ENCODE peak calls at places on chromosome X, in six cellular contexts. One of them, this sample, is unnamed.

GRCh38 chrX:71556026-71556425 is 22.2 kb upstream of the GCNA start:
- DNase-seq in effector memory CD4-positive, alpha-beta T cell: no peak
- DNase-seq in effector CD4-positive, alpha-beta T cell: no peak
- DNase-seq in EL: no peak
- DNase-seq in stimulated activated CD4-positive, alpha-beta T cell treated with anti-CD3 and anti-CD28 coated beads, Interleukin-4, amount 100 ng/mL, for 48 hours: no peak
- DNase-seq in T-helper 2 cell: no peak
- DNase-seq in this sample: no peak

GRCh38 chrX:23403849-23404248 is 69.2 kb downstream of the PTCHD1 start:
- DNase-seq in effector memory CD4-positive, alpha-beta T cell: no peak
- DNase-seq in effector CD4-positive, alpha-beta T cell: no peak
- DNase-seq in EL: peak; percentile 0
- DNase-seq in stimulated activated CD4-positive, alpha-beta T cell treated with anti-CD3 and anti-CD28 coated beads, Interleukin-4, amount 100 ng/mL, for 48 hours: no peak
- DNase-seq in T-helper 2 cell: no peak
- DNase-seq in this sample: no peak

GRCh38 chrX:65997978-65998717 is 41.7 kb downstream of the VSIG4 start:
- DNase-seq in effector memory CD4-positive, alpha-beta T cell: no peak
- DNase-seq in effector CD4-positive, alpha-beta T cell: no peak
- DNase-seq in EL: no peak
- DNase-seq in stimulated activated CD4-positive, alpha-beta T cell treated with anti-CD3 and anti-CD28 coated beads, Interleukin-4, amount 100 ng/mL, for 48 hours: no peak
- DNase-seq in T-helper 2 cell: no peak
- DNase-seq in this sample: no peak

GRCh38 chrX:135923353-135923752 is 29.8 kb downstream of the SAGE1 start:
- DNase-seq in effector memory CD4-positive, alpha-beta T cell: no peak
- DNase-seq in effector CD4-positive, alpha-beta T cell: no peak
- DNase-seq in EL: no peak
- DNase-seq in stimulated activated CD4-positive, alpha-beta T cell treated with anti-CD3 and anti-CD28 coated beads, Interleukin-4, amount 100 ng/mL, for 48 hours: no peak
- DNase-seq in T-helper 2 cell: no peak
- DNase-seq in this sample: no peak

GRCh38 chrX:68808686-68809357 is 20.0 kb upstream of the EFNB1 start:
- DNase-seq in effector memory CD4-positive, alpha-beta T cell: no peak
- DNase-seq in effector CD4-positive, alpha-beta T cell: no peak
- DNase-seq in EL: peak; percentile 16
- DNase-seq in stimulated activated CD4-positive, alpha-beta T cell treated with anti-CD3 and anti-CD28 coated beads, Interleukin-4, amount 100 ng/mL, for 48 hours: no peak
- DNase-seq in T-helper 2 cell: no peak
- DNase-seq in this sample: no peak

GRCh38 chrX:26915064-26915463 is 548.1 kb downstream of the PPP4R3C start:
- DNase-seq in effector memory CD4-positive, alpha-beta T cell: no peak
- DNase-seq in effector CD4-positive, alpha-beta T cell: no peak
- DNase-seq in EL: no peak
- DNase-seq in stimulated activated CD4-positive, alpha-beta T cell treated with anti-CD3 and anti-CD28 coated beads, Interleukin-4, amount 100 ng/mL, for 48 hours: no peak
- DNase-seq in T-helper 2 cell: no peak
- DNase-seq in this sample: no peak

GRCh38 chrX:13085533-13085932 is 41.1 kb upstream of the FAM9C start:
- DNase-seq in effector memory CD4-positive, alpha-beta T cell: peak; percentile 25
- DNase-seq in effector CD4-positive, alpha-beta T cell: peak; percentile 19
- DNase-seq in EL: no peak
- DNase-seq in stimulated activated CD4-positive, alpha-beta T cell treated with anti-CD3 and anti-CD28 coated beads, Interleukin-4, amount 100 ng/mL, for 48 hours: no peak
- DNase-seq in T-helper 2 cell: peak; percentile 23
- DNase-seq in this sample: no peak

GRCh38 chrX:54721424-54721823 is 76.6 kb downstream of the ITIH6 start:
- DNase-seq in effector memory CD4-positive, alpha-beta T cell: no peak
- DNase-seq in effector CD4-positive, alpha-beta T cell: no peak
- DNase-seq in EL: peak; percentile 8
- DNase-seq in stimulated activated CD4-positive, alpha-beta T cell treated with anti-CD3 and anti-CD28 coated beads, Interleukin-4, amount 100 ng/mL, for 48 hours: no peak
- DNase-seq in T-helper 2 cell: no peak
- DNase-seq in this sample: no peak

GRCh38 chrX:135974279-135974856 is 580 bp upstream of the MMGT1 start:
- DNase-seq in effector memory CD4-positive, alpha-beta T cell: no peak
- DNase-seq in effector CD4-positive, alpha-beta T cell: peak; percentile 62
- DNase-seq in EL: peak; percentile 64
- DNase-seq in stimulated activated CD4-positive, alpha-beta T cell treated with anti-CD3 and anti-CD28 coated beads, Interleukin-4, amount 100 ng/mL, for 48 hours: peak; percentile 52
- DNase-seq in T-helper 2 cell: peak; percentile 69
- DNase-seq in this sample: peak; percentile 32

GRCh38 chrX:13177921-13178320 is 133.5 kb upstream of the FAM9C start:
- DNase-seq in effector memory CD4-positive, alpha-beta T cell: no peak
- DNase-seq in effector CD4-positive, alpha-beta T cell: no peak
- DNase-seq in EL: no peak
- DNase-seq in stimulated activated CD4-positive, alpha-beta T cell treated with anti-CD3 and anti-CD28 coated beads, Interleukin-4, amount 100 ng/mL, for 48 hours: no peak
- DNase-seq in T-helper 2 cell: no peak
- DNase-seq in this sample: no peak

GRCh38 chrX:150200820-150201287 is 162.3 kb upstream of the MAMLD1 start:
- DNase-seq in effector memory CD4-positive, alpha-beta T cell: no peak
- DNase-seq in effector CD4-positive, alpha-beta T cell: no peak
- DNase-seq in EL: peak; percentile 98
- DNase-seq in stimulated activated CD4-positive, alpha-beta T cell treated with anti-CD3 and anti-CD28 coated beads, Interleukin-4, amount 100 ng/mL, for 48 hours: peak; percentile 23
- DNase-seq in T-helper 2 cell: no peak
- DNase-seq in this sample: no peak

GRCh38 chrX:8034058-8034457 is 106.8 kb upstream of the PNPLA4 start:
- DNase-seq in effector memory CD4-positive, alpha-beta T cell: no peak
- DNase-seq in effector CD4-positive, alpha-beta T cell: no peak
- DNase-seq in EL: no peak
- DNase-seq in stimulated activated CD4-positive, alpha-beta T cell treated with anti-CD3 and anti-CD28 coated beads, Interleukin-4, amount 100 ng/mL, for 48 hours: no peak
- DNase-seq in T-helper 2 cell: no peak
- DNase-seq in this sample: no peak

GRCh38 chrX:13144927-13145659 is 100.7 kb upstream of the FAM9C start:
- DNase-seq in effector memory CD4-positive, alpha-beta T cell: no peak
- DNase-seq in effector CD4-positive, alpha-beta T cell: no peak
- DNase-seq in EL: no peak
- DNase-seq in stimulated activated CD4-positive, alpha-beta T cell treated with anti-CD3 and anti-CD28 coated beads, Interleukin-4, amount 100 ng/mL, for 48 hours: no peak
- DNase-seq in T-helper 2 cell: no peak
- DNase-seq in this sample: no peak

GRCh38 chrX:120677017-120677652 is 47.3 kb upstream of the C1GALT1C1 start:
- DNase-seq in effector memory CD4-positive, alpha-beta T cell: no peak
- DNase-seq in effector CD4-positive, alpha-beta T cell: no peak
- DNase-seq in EL: no peak
- DNase-seq in stimulated activated CD4-positive, alpha-beta T cell treated with anti-CD3 and anti-CD28 coated beads, Interleukin-4, amount 100 ng/mL, for 48 hours: no peak
- DNase-seq in T-helper 2 cell: no peak
- DNase-seq in this sample: no peak

GRCh38 chrX:136662104-136662503 is 14.1 kb downstream of the CD40LG start:
- DNase-seq in effector memory CD4-positive, alpha-beta T cell: no peak
- DNase-seq in effector CD4-positive, alpha-beta T cell: no peak
- DNase-seq in EL: no peak
- DNase-seq in stimulated activated CD4-positive, alpha-beta T cell treated with anti-CD3 and anti-CD28 coated beads, Interleukin-4, amount 100 ng/mL, for 48 hours: no peak
- DNase-seq in T-helper 2 cell: no peak
- DNase-seq in this sample: no peak

GRCh38 chrX:19046343-19047215 is 62.7 kb upstream of the PHKA2 start:
- DNase-seq in effector memory CD4-positive, alpha-beta T cell: no peak
- DNase-seq in effector CD4-positive, alpha-beta T cell: no peak
- DNase-seq in EL: peak; percentile 49
- DNase-seq in stimulated activated CD4-positive, alpha-beta T cell treated with anti-CD3 and anti-CD28 coated beads, Interleukin-4, amount 100 ng/mL, for 48 hours: no peak
- DNase-seq in T-helper 2 cell: no peak
- DNase-seq in this sample: no peak

GRCh38 chrX:10755477-10756334 is 135.3 kb upstream of the MID1 start:
- DNase-seq in effector memory CD4-positive, alpha-beta T cell: no peak
- DNase-seq in effector CD4-positive, alpha-beta T cell: no peak
- DNase-seq in EL: peak; percentile 86
- DNase-seq in stimulated activated CD4-positive, alpha-beta T cell treated with anti-CD3 and anti-CD28 coated beads, Interleukin-4, amount 100 ng/mL, for 48 hours: no peak
- DNase-seq in T-helper 2 cell: no peak
- DNase-seq in this sample: no peak

GRCh38 chrX:80335062-80335830 is 85.0 kb upstream of the TENT5D start:
- DNase-seq in effector memory CD4-positive, alpha-beta T cell: no peak
- DNase-seq in effector CD4-positive, alpha-beta T cell: no peak
- DNase-seq in EL: no peak
- DNase-seq in stimulated activated CD4-positive, alpha-beta T cell treated with anti-CD3 and anti-CD28 coated beads, Interleukin-4, amount 100 ng/mL, for 48 hours: peak; percentile 1
- DNase-seq in T-helper 2 cell: no peak
- DNase-seq in this sample: no peak